ENCODE peak calls at places on chromosome 2, in eight cellular contexts. One of them, this sample, is unnamed.

GRCh38 chr2:239951117-239951734 is 73.9 kb downstream of the NDUFA10 start:
- DNase-seq in stomach: no peak
- DNase-seq in brain microvascular endothelial cell: no peak
- DNase-seq in CD4-positive, alpha-beta memory T cell: no peak
- DNase-seq in A549: no peak
- DNase-seq in hepatocyte: no peak
- DNase-seq in cardiac muscle cell: no peak
- DNase-seq in SJSA1: no peak
- DNase-seq in this sample: peak

GRCh38 chr2:28447943-28448737 is 47.7 kb upstream of the PLB1 start:
- DNase-seq in stomach: no peak
- DNase-seq in brain microvascular endothelial cell: peak
- DNase-seq in CD4-positive, alpha-beta memory T cell: no peak
- DNase-seq in A549: peak
- DNase-seq in hepatocyte: no peak
- DNase-seq in cardiac muscle cell: no peak
- DNase-seq in SJSA1: no peak
- DNase-seq in this sample: no peak

GRCh38 chr2:223601932-223602676 is at the start of gene SCG2:
- DNase-seq in stomach: peak
- DNase-seq in brain microvascular endothelial cell: peak
- DNase-seq in CD4-positive, alpha-beta memory T cell: peak
- DNase-seq in A549: peak
- DNase-seq in hepatocyte: peak
- DNase-seq in cardiac muscle cell: peak
- DNase-seq in SJSA1: peak
- DNase-seq in this sample: peak

GRCh38 chr2:165647409-165647808 is 146.6 kb downstream of the GALNT3 start:
- DNase-seq in stomach: no peak
- DNase-seq in brain microvascular endothelial cell: no peak
- DNase-seq in CD4-positive, alpha-beta memory T cell: no peak
- DNase-seq in A549: no peak
- DNase-seq in hepatocyte: no peak
- DNase-seq in cardiac muscle cell: no peak
- DNase-seq in SJSA1: no peak
- DNase-seq in this sample: no peak

GRCh38 chr2:111227716-111228141 is 107.0 kb downstream of the BCL2L11 start:
- DNase-seq in stomach: no peak
- DNase-seq in brain microvascular endothelial cell: peak
- DNase-seq in CD4-positive, alpha-beta memory T cell: no peak
- DNase-seq in A549: peak
- DNase-seq in hepatocyte: no peak
- DNase-seq in cardiac muscle cell: peak
- DNase-seq in SJSA1: peak
- DNase-seq in this sample: no peak

GRCh38 chr2:55914786-55915185 is 8.8 kb downstream of the EFEMP1 start:
- DNase-seq in stomach: no peak
- DNase-seq in brain microvascular endothelial cell: no peak
- DNase-seq in CD4-positive, alpha-beta memory T cell: no peak
- DNase-seq in A549: no peak
- DNase-seq in hepatocyte: no peak
- DNase-seq in cardiac muscle cell: no peak
- DNase-seq in SJSA1: no peak
- DNase-seq in this sample: no peak

GRCh38 chr2:73984922-73985317 is 210 bp downstream of the TET3 start:
- DNase-seq in stomach: peak
- DNase-seq in brain microvascular endothelial cell: no peak
- DNase-seq in CD4-positive, alpha-beta memory T cell: peak
- DNase-seq in A549: peak
- DNase-seq in hepatocyte: peak
- DNase-seq in cardiac muscle cell: no peak
- DNase-seq in SJSA1: no peak
- DNase-seq in this sample: peak

GRCh38 chr2:101985101-101985792 is 6.5 kb upstream of the IL1R2 start:
- DNase-seq in stomach: no peak
- DNase-seq in brain microvascular endothelial cell: no peak
- DNase-seq in CD4-positive, alpha-beta memory T cell: no peak
- DNase-seq in A549: no peak
- DNase-seq in hepatocyte: no peak
- DNase-seq in cardiac muscle cell: no peak
- DNase-seq in SJSA1: no peak
- DNase-seq in this sample: no peak

GRCh38 chr2:133801956-133802355 is 233.7 kb upstream of the NCKAP5 start:
- DNase-seq in stomach: no peak
- DNase-seq in brain microvascular endothelial cell: no peak
- DNase-seq in CD4-positive, alpha-beta memory T cell: no peak
- DNase-seq in A549: no peak
- DNase-seq in hepatocyte: no peak
- DNase-seq in cardiac muscle cell: no peak
- DNase-seq in SJSA1: no peak
- DNase-seq in this sample: no peak

GRCh38 chr2:33134086-33134763 is 187.5 kb downstream of the LTBP1 start:
- DNase-seq in stomach: peak
- DNase-seq in brain microvascular endothelial cell: peak
- DNase-seq in CD4-positive, alpha-beta memory T cell: no peak
- DNase-seq in A549: peak
- DNase-seq in hepatocyte: peak
- DNase-seq in cardiac muscle cell: peak
- DNase-seq in SJSA1: peak
- DNase-seq in this sample: peak

GRCh38 chr2:160477032-160477431 is 16.6 kb downstream of the RBMS1 start:
- DNase-seq in stomach: no peak
- DNase-seq in brain microvascular endothelial cell: peak
- DNase-seq in CD4-positive, alpha-beta memory T cell: no peak
- DNase-seq in A549: no peak
- DNase-seq in hepatocyte: no peak
- DNase-seq in cardiac muscle cell: no peak
- DNase-seq in SJSA1: peak
- DNase-seq in this sample: no peak

GRCh38 chr2:187215576-187216240 is 232.3 kb downstream of the CALCRL start:
- DNase-seq in stomach: no peak
- DNase-seq in brain microvascular endothelial cell: no peak
- DNase-seq in CD4-positive, alpha-beta memory T cell: no peak
- DNase-seq in A549: no peak
- DNase-seq in hepatocyte: no peak
- DNase-seq in cardiac muscle cell: no peak
- DNase-seq in SJSA1: no peak
- DNase-seq in this sample: no peak

GRCh38 chr2:18129348-18129747 is 250.9 kb downstream of the KCNS3 start:
- DNase-seq in stomach: no peak
- DNase-seq in brain microvascular endothelial cell: no peak
- DNase-seq in CD4-positive, alpha-beta memory T cell: no peak
- DNase-seq in A549: no peak
- DNase-seq in hepatocyte: no peak
- DNase-seq in cardiac muscle cell: no peak
- DNase-seq in SJSA1: no peak
- DNase-seq in this sample: no peak

GRCh38 chr2:180125245-180125962 is 118.3 kb upstream of the CWC22 start:
- DNase-seq in stomach: peak
- DNase-seq in brain microvascular endothelial cell: peak
- DNase-seq in CD4-positive, alpha-beta memory T cell: peak
- DNase-seq in A549: peak
- DNase-seq in hepatocyte: peak
- DNase-seq in cardiac muscle cell: peak
- DNase-seq in SJSA1: peak
- DNase-seq in this sample: peak

GRCh38 chr2:205766765-205767359 is 84.6 kb downstream of the NRP2 start:
- DNase-seq in stomach: peak
- DNase-seq in brain microvascular endothelial cell: peak
- DNase-seq in CD4-positive, alpha-beta memory T cell: peak
- DNase-seq in A549: peak
- DNase-seq in hepatocyte: peak
- DNase-seq in cardiac muscle cell: peak
- DNase-seq in SJSA1: peak
- DNase-seq in this sample: peak

GRCh38 chr2:229001196-229001595 is 269.9 kb downstream of the PID1 start:
- DNase-seq in stomach: no peak
- DNase-seq in brain microvascular endothelial cell: no peak
- DNase-seq in CD4-positive, alpha-beta memory T cell: no peak
- DNase-seq in A549: no peak
- DNase-seq in hepatocyte: no peak
- DNase-seq in cardiac muscle cell: no peak
- DNase-seq in SJSA1: no peak
- DNase-seq in this sample: no peak

DNA sequence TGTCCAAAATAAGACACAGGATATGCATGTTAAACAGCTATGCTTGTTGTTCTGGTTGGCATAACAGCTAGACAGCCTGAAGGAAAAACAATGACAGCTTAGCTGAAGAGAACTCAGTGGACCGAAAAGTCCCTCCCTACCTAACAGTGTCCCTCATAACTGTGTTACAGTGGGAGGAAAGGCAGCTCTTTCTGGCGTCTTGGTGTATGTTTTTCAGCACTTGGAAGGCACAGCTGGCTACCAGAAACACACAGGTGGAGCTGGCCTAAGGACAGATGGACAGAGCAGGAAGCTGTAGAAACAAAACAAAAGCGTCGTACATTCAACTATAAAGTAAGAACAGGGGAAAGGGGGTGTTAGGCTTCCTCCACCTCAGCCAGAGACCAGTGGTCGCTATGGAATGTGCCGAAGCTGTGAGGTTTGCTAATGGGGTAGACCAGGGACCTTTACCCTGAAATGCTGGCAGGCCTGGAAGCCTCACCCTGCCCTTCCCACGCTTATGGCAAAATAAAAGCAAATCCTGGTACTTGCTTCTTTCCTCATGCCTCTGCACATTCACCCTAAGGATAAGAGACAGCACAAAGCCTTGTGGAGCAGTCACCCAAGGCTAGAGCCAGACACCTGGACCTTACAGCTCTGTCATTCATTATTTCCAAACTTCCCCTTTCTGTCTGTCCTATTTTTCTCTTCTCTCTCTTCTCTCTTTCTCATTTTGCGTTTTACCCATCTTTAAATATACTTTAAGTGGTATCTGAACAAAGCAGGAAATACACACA is 103.4 kb upstream of the TRIB2 start:
- DNase-seq in stomach: peak
- DNase-seq in brain microvascular endothelial cell: no peak
- DNase-seq in CD4-positive, alpha-beta memory T cell: no peak
- DNase-seq in A549: no peak
- DNase-seq in hepatocyte: no peak
- DNase-seq in cardiac muscle cell: no peak
- DNase-seq in SJSA1: no peak
- DNase-seq in this sample: no peak
- H3K27ac ChIP-seq in stomach: no peak
- H3K27ac ChIP-seq in brain microvascular endothelial cell: no peak
- H3K27ac ChIP-seq in CD4-positive, alpha-beta memory T cell: no peak
- H3K27ac ChIP-seq in A549: no peak
- H3K27ac ChIP-seq in hepatocyte: no peak
- H3K27ac ChIP-seq in cardiac muscle cell: no peak
- H3K27ac ChIP-seq in SJSA1: no peak
- H3K27ac ChIP-seq in this sample: no peak

GRCh38 chr2:7693246-7694065 is 776.2 kb downstream of the RNF144A start:
- DNase-seq in stomach: no peak
- DNase-seq in brain microvascular endothelial cell: no peak
- DNase-seq in CD4-positive, alpha-beta memory T cell: no peak
- DNase-seq in A549: no peak
- DNase-seq in hepatocyte: no peak
- DNase-seq in cardiac muscle cell: no peak
- DNase-seq in SJSA1: no peak
- DNase-seq in this sample: no peak
- H3K27ac ChIP-seq in stomach: no peak
- H3K27ac ChIP-seq in brain microvascular endothelial cell: no peak
- H3K27ac ChIP-seq in CD4-positive, alpha-beta memory T cell: no peak
- H3K27ac ChIP-seq in A549: no peak
- H3K27ac ChIP-seq in hepatocyte: no peak
- H3K27ac ChIP-seq in cardiac muscle cell: no peak
- H3K27ac ChIP-seq in SJSA1: no peak
- H3K27ac ChIP-seq in this sample: no peak

GRCh38 chr2:156476516-156477206 is 40.5 kb downstream of the GPD2 start:
- DNase-seq in stomach: no peak
- DNase-seq in brain microvascular endothelial cell: peak
- DNase-seq in CD4-positive, alpha-beta memory T cell: no peak
- DNase-seq in A549: no peak
- DNase-seq in hepatocyte: no peak
- DNase-seq in cardiac muscle cell: no peak
- DNase-seq in SJSA1: peak
- DNase-seq in this sample: no peak

GRCh38 chr2:156473445-156473844 is 37.3 kb downstream of the GPD2 start:
- DNase-seq in stomach: no peak
- DNase-seq in brain microvascular endothelial cell: no peak
- DNase-seq in CD4-positive, alpha-beta memory T cell: no peak
- DNase-seq in A549: no peak
- DNase-seq in hepatocyte: no peak
- DNase-seq in cardiac muscle cell: no peak
- DNase-seq in SJSA1: no peak
- DNase-seq in this sample: no peak

GRCh38 chr2:156472686-156473085 is 36.5 kb downstream of the GPD2 start:
- DNase-seq in stomach: no peak
- DNase-seq in brain microvascular endothelial cell: no peak
- DNase-seq in CD4-positive, alpha-beta memory T cell: no peak
- DNase-seq in A549: no peak
- DNase-seq in hepatocyte: no peak
- DNase-seq in cardiac muscle cell: no peak
- DNase-seq in SJSA1: no peak
- DNase-seq in this sample: no peak

GRCh38 chr2:156476021-156476420 is 39.8 kb downstream of the GPD2 start:
- DNase-seq in stomach: no peak
- DNase-seq in brain microvascular endothelial cell: no peak
- DNase-seq in CD4-positive, alpha-beta memory T cell: no peak
- DNase-seq in A549: no peak
- DNase-seq in hepatocyte: no peak
- DNase-seq in cardiac muscle cell: no peak
- DNase-seq in SJSA1: no peak
- DNase-seq in this sample: no peak

DNA sequence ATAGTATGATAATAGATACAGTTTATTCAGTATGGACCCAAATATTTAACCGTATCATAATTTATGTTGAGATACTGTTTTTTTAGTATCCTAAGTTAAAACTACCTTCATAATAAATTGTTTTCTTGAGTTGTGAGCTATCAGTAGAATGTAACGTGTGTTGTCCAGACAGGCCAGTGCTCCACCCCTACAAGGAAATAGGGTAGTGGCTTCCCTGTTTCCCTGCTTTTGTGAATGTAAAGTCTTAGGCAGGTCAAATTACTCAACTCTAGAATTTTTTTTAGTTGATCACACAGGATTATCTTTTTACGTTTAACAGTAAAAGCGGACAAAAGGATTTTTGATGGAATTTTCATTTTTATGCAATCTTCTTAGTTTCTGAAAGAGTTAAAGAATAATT is 38.1 kb downstream of the GPD2 start:
- DNase-seq in stomach: no peak
- DNase-seq in brain microvascular endothelial cell: no peak
- DNase-seq in CD4-positive, alpha-beta memory T cell: no peak
- DNase-seq in A549: no peak
- DNase-seq in hepatocyte: no peak
- DNase-seq in cardiac muscle cell: no peak
- DNase-seq in SJSA1: no peak
- DNase-seq in this sample: no peak
- H3K27ac ChIP-seq in stomach: no peak
- H3K27ac ChIP-seq in brain microvascular endothelial cell: no peak
- H3K27ac ChIP-seq in CD4-positive, alpha-beta memory T cell: no peak
- H3K27ac ChIP-seq in A549: no peak
- H3K27ac ChIP-seq in hepatocyte: no peak
- H3K27ac ChIP-seq in cardiac muscle cell: no peak
- H3K27ac ChIP-seq in SJSA1: no peak
- H3K27ac ChIP-seq in this sample: no peak

DNA sequence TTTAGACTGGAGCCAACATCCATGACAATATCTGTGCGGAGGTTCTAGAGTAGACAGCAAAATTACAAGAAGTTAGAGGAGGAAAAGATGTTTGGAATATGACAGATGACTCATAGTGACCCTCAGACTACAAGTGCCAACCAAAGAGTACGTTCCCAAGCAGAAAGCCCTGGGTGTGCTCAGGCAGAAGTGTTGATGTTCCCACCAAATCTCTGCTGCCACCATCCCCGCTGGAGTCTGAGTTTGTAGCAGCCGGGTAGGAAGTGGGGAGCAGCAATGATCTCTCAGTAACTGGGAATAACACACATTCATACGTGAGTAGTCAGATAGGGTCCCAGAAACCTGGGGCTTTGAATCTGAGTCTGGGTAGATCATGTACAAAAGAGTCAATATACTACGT is 73.2 kb downstream of the XDH start:
- DNase-seq in stomach: no peak
- DNase-seq in brain microvascular endothelial cell: no peak
- DNase-seq in CD4-positive, alpha-beta memory T cell: no peak
- DNase-seq in A549: no peak
- DNase-seq in hepatocyte: no peak
- DNase-seq in cardiac muscle cell: no peak
- DNase-seq in SJSA1: no peak
- DNase-seq in this sample: no peak
- H3K27ac ChIP-seq in stomach: no peak
- H3K27ac ChIP-seq in brain microvascular endothelial cell: no peak
- H3K27ac ChIP-seq in CD4-positive, alpha-beta memory T cell: no peak
- H3K27ac ChIP-seq in A549: no peak
- H3K27ac ChIP-seq in hepatocyte: no peak
- H3K27ac ChIP-seq in cardiac muscle cell: no peak
- H3K27ac ChIP-seq in SJSA1: no peak
- H3K27ac ChIP-seq in this sample: no peak